ENCODE peak calls at places on chromosome 2, in eight cellular contexts. One of them, this sample, is unnamed. For H3K27me3, the result is how much of the 10 kb centered on the place peaks cover.

GRCh38 chr2:176291768-176292393 is 22.6 kb downstream of the MTX2 start:
- DNase-seq in PC-3: peak
- DNase-seq in PC-9: no peak
- DNase-seq in dorsolateral prefrontal cortex: no peak
- DNase-seq in tibial artery: no peak
- DNase-seq in tibial nerve: no peak
- DNase-seq in thoracic aorta: no peak
- DNase-seq in hepatocyte: no peak
- DNase-seq in this sample: no peak

GRCh38 chr2:98828793-98829371 is 98.0 kb upstream of the MGAT4A start:
- DNase-seq in hepatocyte: no peak
- DNase-seq in dorsolateral prefrontal cortex: no peak
- DNase-seq in thoracic aorta: no peak
- DNase-seq in PC-3: peak
- DNase-seq in tibial nerve: no peak
- DNase-seq in tibial artery: no peak
- DNase-seq in PC-9: peak
- DNase-seq in this sample: no peak

GRCh38 chr2:132521321-132521720 is 104.7 kb downstream of the GPR39 start:
- DNase-seq in tibial artery: no peak
- DNase-seq in tibial nerve: no peak
- DNase-seq in PC-9: no peak
- DNase-seq in PC-3: no peak
- DNase-seq in hepatocyte: no peak
- DNase-seq in dorsolateral prefrontal cortex: no peak
- DNase-seq in thoracic aorta: no peak
- DNase-seq in this sample: no peak

GRCh38 chr2:48284624-48285212 is 245.2 kb upstream of the STON1 start:
- DNase-seq in tibial nerve: no peak
- DNase-seq in tibial artery: no peak
- DNase-seq in thoracic aorta: no peak
- DNase-seq in PC-3: no peak
- DNase-seq in PC-9: peak
- DNase-seq in hepatocyte: no peak
- DNase-seq in dorsolateral prefrontal cortex: no peak
- DNase-seq in this sample: no peak

GRCh38 chr2:61426267-61426897 is 44.5 kb downstream of the USP34 start:
- DNase-seq in dorsolateral prefrontal cortex: no peak
- DNase-seq in tibial nerve: no peak
- DNase-seq in PC-9: peak
- DNase-seq in hepatocyte: peak
- DNase-seq in thoracic aorta: no peak
- DNase-seq in PC-3: peak
- DNase-seq in tibial artery: no peak
- DNase-seq in this sample: peak

GRCh38 chr2:94982661-94983060 is 42.8 kb upstream of the MAL start:
- DNase-seq in PC-9: peak
- DNase-seq in dorsolateral prefrontal cortex: no peak
- DNase-seq in thoracic aorta: no peak
- DNase-seq in tibial artery: no peak
- DNase-seq in tibial nerve: no peak
- DNase-seq in PC-3: peak
- DNase-seq in hepatocyte: no peak
- DNase-seq in this sample: no peak

GRCh38 chr2:134011936-134012586 is 241.8 kb upstream of the MGAT5 start:
- DNase-seq in hepatocyte: no peak
- DNase-seq in thoracic aorta: no peak
- DNase-seq in tibial artery: no peak
- DNase-seq in PC-3: no peak
- DNase-seq in tibial nerve: no peak
- DNase-seq in dorsolateral prefrontal cortex: no peak
- DNase-seq in PC-9: no peak
- DNase-seq in this sample: no peak

GRCh38 chr2:185417111-185417510 is 321.5 kb upstream of the FSIP2 start:
- DNase-seq in thoracic aorta: no peak
- DNase-seq in tibial nerve: no peak
- DNase-seq in dorsolateral prefrontal cortex: no peak
- DNase-seq in PC-9: no peak
- DNase-seq in hepatocyte: no peak
- DNase-seq in PC-3: peak
- DNase-seq in tibial artery: no peak
- DNase-seq in this sample: no peak

GRCh38 chr2:221517362-221518121 is 54.6 kb downstream of the EPHA4 start:
- DNase-seq in dorsolateral prefrontal cortex: no peak
- DNase-seq in tibial nerve: no peak
- DNase-seq in tibial artery: no peak
- DNase-seq in PC-9: peak
- DNase-seq in hepatocyte: no peak
- DNase-seq in thoracic aorta: no peak
- DNase-seq in PC-3: peak
- DNase-seq in this sample: peak

GRCh38 chr2:238864207-238865014 is 16.5 kb downstream of the TWIST2 start:
- DNase-seq in PC-9: peak
- DNase-seq in dorsolateral prefrontal cortex: no peak
- DNase-seq in tibial nerve: peak
- DNase-seq in thoracic aorta: peak
- DNase-seq in tibial artery: peak
- DNase-seq in PC-3: peak
- DNase-seq in hepatocyte: peak
- DNase-seq in this sample: peak

DNA sequence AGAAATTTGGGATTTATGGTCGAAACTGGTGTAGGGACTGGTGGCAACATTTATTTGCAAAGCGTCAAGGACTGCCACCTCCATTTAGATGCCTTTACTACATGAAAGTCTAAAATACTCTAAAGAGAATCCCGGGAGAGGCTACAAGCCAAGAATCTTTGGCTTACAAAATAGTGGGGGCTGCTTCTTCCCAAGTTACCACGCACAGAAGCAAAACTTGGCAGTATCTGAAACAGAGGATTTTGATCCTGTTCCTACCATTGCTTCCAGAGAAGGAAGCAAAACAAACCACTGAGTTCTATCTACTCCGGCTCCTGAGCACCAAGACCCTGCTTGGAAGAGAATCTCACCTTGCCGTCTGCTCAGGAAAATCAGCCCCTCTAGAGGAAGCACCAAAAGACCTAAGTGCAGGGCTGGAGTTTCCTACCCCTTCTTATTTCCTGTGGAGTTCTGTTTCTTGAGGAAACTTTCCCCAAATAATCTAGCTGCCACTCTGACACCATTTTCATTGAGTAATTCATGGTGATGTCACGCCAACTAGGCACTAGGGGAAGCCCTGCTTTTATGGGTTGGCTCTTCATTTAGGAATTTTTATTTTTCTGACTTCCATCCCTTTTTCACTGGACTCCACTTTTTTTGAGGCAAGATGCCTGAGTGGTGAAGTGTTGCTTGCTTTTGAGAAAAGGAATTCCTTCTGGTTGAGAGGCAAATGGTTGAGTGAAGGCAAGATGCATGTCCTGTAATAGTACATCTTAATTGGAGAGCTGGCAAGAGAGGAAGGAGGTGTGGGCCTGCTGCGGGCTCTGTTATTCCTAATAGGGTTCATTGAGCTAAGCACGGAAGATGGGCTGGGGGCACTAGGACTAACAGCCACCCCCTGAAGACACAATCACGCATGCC is 36.8 kb upstream of the EML4 start:
- DNase-seq in dorsolateral prefrontal cortex: no peak
- DNase-seq in PC-9: peak
- DNase-seq in PC-3: peak
- DNase-seq in tibial nerve: no peak
- DNase-seq in hepatocyte: peak
- DNase-seq in thoracic aorta: no peak
- DNase-seq in tibial artery: no peak
- DNase-seq in this sample: no peak
- H3K4me3 ChIP-seq in dorsolateral prefrontal cortex: no peak
- H3K4me3 ChIP-seq in PC-9: peak
- H3K4me3 ChIP-seq in PC-3: peak
- H3K4me3 ChIP-seq in tibial nerve: no peak
- H3K4me3 ChIP-seq in hepatocyte: no peak
- H3K4me3 ChIP-seq in thoracic aorta: peak
- H3K4me3 ChIP-seq in tibial artery: peak
- H3K4me3 ChIP-seq in this sample: peak

GRCh38 chr2:27050996-27051901 is at the start of gene AGBL5:
- DNase-seq in tibial nerve: peak
- DNase-seq in PC-9: peak
- DNase-seq in tibial artery: peak
- DNase-seq in dorsolateral prefrontal cortex: peak
- DNase-seq in PC-3: peak
- DNase-seq in thoracic aorta: peak
- DNase-seq in hepatocyte: peak
- DNase-seq in this sample: peak

GRCh38 chr2:27049422-27050280 is 1.8 kb upstream of the AGBL5 start:
- DNase-seq in tibial nerve: no peak
- DNase-seq in dorsolateral prefrontal cortex: no peak
- DNase-seq in hepatocyte: peak
- DNase-seq in tibial artery: peak
- DNase-seq in PC-3: no peak
- DNase-seq in thoracic aorta: no peak
- DNase-seq in PC-9: no peak
- DNase-seq in this sample: peak

GRCh38 chr2:27053321-27053720 is 1.9 kb downstream of the AGBL5 start:
- DNase-seq in PC-9: no peak
- DNase-seq in hepatocyte: no peak
- DNase-seq in thoracic aorta: no peak
- DNase-seq in tibial nerve: no peak
- DNase-seq in PC-3: no peak
- DNase-seq in dorsolateral prefrontal cortex: no peak
- DNase-seq in tibial artery: no peak
- DNase-seq in this sample: no peak

GRCh38 chr2:27051902-27052645 is 606 bp downstream of the AGBL5 start:
- DNase-seq in thoracic aorta: no peak
- DNase-seq in PC-3: no peak
- DNase-seq in tibial nerve: no peak
- DNase-seq in hepatocyte: peak
- DNase-seq in tibial artery: peak
- DNase-seq in dorsolateral prefrontal cortex: no peak
- DNase-seq in PC-9: no peak
- DNase-seq in this sample: peak

DNA sequence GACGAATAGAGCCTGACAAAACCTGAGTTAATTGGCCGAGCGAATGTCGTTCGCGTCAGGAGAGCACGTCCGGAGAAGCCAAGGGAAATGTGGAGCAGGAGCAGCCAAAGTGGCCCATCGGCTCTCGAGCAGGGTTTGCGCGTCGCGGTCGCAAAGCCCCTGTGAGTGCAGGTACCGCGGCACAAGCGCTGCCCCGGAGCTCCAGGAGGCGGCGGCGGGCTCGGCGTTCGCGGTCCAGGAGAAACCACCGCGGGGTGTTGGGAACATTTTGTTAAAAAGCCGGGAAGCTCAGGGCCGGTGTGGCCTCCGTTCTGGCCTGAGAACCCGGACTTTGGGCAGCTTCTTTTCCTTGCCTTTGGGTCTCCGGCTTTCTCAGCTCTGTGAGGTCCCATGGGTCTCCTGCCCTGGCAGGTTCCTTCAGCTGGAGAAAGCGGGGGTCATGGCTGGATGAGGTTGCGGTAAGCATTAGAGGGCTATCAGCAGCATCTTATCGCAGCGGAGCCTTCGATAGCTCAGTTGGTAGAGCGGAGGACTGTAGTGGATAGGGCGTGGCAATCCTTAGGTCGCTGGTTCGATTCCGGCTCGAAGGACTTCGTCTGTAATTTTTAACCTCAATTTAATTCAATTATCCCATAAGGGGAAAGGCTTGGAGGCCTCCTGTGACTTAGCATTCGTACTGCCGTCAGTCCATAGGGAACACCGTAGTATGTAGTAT is 1.0 kb upstream of the AGBL5 start:
- DNase-seq in hepatocyte: peak
- DNase-seq in dorsolateral prefrontal cortex: peak
- DNase-seq in PC-3: peak
- DNase-seq in tibial artery: peak
- DNase-seq in tibial nerve: peak
- DNase-seq in PC-9: peak
- DNase-seq in thoracic aorta: peak
- DNase-seq in this sample: peak
- TF ChIP-seq CTCF in hepatocyte: peak
- TF ChIP-seq CTCF in dorsolateral prefrontal cortex: peak
- TF ChIP-seq CTCF in PC-3: no peak
- TF ChIP-seq CTCF in tibial artery: peak
- TF ChIP-seq CTCF in tibial nerve: peak
- TF ChIP-seq CTCF in PC-9: peak
- TF ChIP-seq CTCF in thoracic aorta: peak
- TF ChIP-seq CTCF in this sample: peak

DNA sequence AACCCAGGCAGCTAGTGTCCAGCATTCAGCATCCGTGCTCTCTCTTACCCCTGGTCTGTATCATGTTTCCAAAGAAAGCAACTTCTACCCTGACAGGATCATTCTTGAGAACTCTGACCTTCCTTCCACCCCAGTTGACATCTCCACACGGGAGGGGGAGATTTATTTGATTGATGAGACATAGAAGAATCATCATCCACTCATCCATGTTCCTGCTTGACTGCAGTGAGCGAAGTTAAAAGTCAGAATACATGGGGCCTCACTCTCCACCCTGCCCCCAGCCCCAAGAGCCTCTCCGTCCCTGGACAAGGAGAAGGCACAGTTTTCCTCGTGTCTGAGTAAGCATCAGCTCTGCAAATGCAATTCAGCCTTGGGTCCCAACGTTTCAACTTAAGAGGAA is 356.0 kb upstream of the TNP1 start:
- DNase-seq in dorsolateral prefrontal cortex: no peak
- DNase-seq in tibial artery: no peak
- DNase-seq in thoracic aorta: no peak
- DNase-seq in hepatocyte: no peak
- DNase-seq in tibial nerve: no peak
- DNase-seq in PC-9: no peak
- DNase-seq in PC-3: peak
- DNase-seq in this sample: no peak
- H3K27me3 ChIP-seq in dorsolateral prefrontal cortex: under half
- H3K27me3 ChIP-seq in tibial artery: under half
- H3K27me3 ChIP-seq in thoracic aorta: under half
- H3K27me3 ChIP-seq in hepatocyte: under half
- H3K27me3 ChIP-seq in tibial nerve: under half
- H3K27me3 ChIP-seq in PC-9: under half
- H3K27me3 ChIP-seq in PC-3: under half
- H3K27me3 ChIP-seq in this sample: under half

GRCh38 chr2:172232638-172233253 is 130.0 kb upstream of the DLX2 start:
- DNase-seq in hepatocyte: no peak
- DNase-seq in PC-9: no peak
- DNase-seq in dorsolateral prefrontal cortex: no peak
- DNase-seq in PC-3: no peak
- DNase-seq in tibial artery: no peak
- DNase-seq in thoracic aorta: no peak
- DNase-seq in tibial nerve: no peak
- DNase-seq in this sample: no peak

GRCh38 chr2:172234716-172235661 is 132.3 kb upstream of the DLX2 start:
- DNase-seq in hepatocyte: peak
- DNase-seq in tibial artery: no peak
- DNase-seq in thoracic aorta: no peak
- DNase-seq in tibial nerve: no peak
- DNase-seq in dorsolateral prefrontal cortex: no peak
- DNase-seq in PC-3: no peak
- DNase-seq in PC-9: no peak
- DNase-seq in this sample: no peak

GRCh38 chr2:172230783-172231446 is 128.2 kb upstream of the DLX2 start:
- DNase-seq in thoracic aorta: no peak
- DNase-seq in tibial artery: no peak
- DNase-seq in dorsolateral prefrontal cortex: peak
- DNase-seq in tibial nerve: no peak
- DNase-seq in hepatocyte: no peak
- DNase-seq in PC-3: no peak
- DNase-seq in PC-9: no peak
- DNase-seq in this sample: no peak

GRCh38 chr2:172231508-172231907 is 128.8 kb upstream of the DLX2 start:
- DNase-seq in hepatocyte: no peak
- DNase-seq in PC-3: no peak
- DNase-seq in dorsolateral prefrontal cortex: no peak
- DNase-seq in tibial artery: no peak
- DNase-seq in thoracic aorta: no peak
- DNase-seq in tibial nerve: no peak
- DNase-seq in PC-9: peak
- DNase-seq in this sample: no peak

GRCh38 chr2:172233947-172234715 is 131.4 kb upstream of the DLX2 start:
- DNase-seq in tibial nerve: no peak
- DNase-seq in PC-9: no peak
- DNase-seq in dorsolateral prefrontal cortex: no peak
- DNase-seq in tibial artery: no peak
- DNase-seq in hepatocyte: no peak
- DNase-seq in PC-3: no peak
- DNase-seq in thoracic aorta: no peak
- DNase-seq in this sample: no peak
- H3K4me3 ChIP-seq in tibial nerve: peak
- H3K4me3 ChIP-seq in PC-9: no peak
- H3K4me3 ChIP-seq in dorsolateral prefrontal cortex: no peak
- H3K4me3 ChIP-seq in tibial artery: no peak
- H3K4me3 ChIP-seq in hepatocyte: no peak
- H3K4me3 ChIP-seq in PC-3: no peak
- H3K4me3 ChIP-seq in thoracic aorta: peak
- H3K4me3 ChIP-seq in this sample: peak

This sample was measured in lower lobe of right lung.